ENCODE peak calls at places on chromosome 5, in eight cellular contexts. U is activated CD4-positive, alpha-beta T cell treated with anti-CD3 and anti-CD28 coated beads for 4 hours; F is GM23248; Q is NCI-H1092 treated with DMSO at 0.1 percent for 48 hours; N is glutamatergic neuron; G is NCI-H1105; T is stimulated activated CD8-positive, alpha-beta memory T cell treated with anti-CD3 and anti-CD28 coated beads, Interleukin-2, amount 100 ng/mL, for 48 hours; I is neural progenitor cell. P is an unnamed sample.

GRCh38 chr5:30458681-30459080 is 734.8 kb upstream of the CDH6 start:
- DNase-seq in F (no peak), Q (no peak), G (no peak), N (no peak), U (no peak), T (no peak), I (no peak), P (no peak)

GRCh38 chr5:124698774-124699173 is 47.7 kb downstream of the ZNF608 start:
- DNase-seq in N (no peak), F (peak), I (no peak), T (no peak), G (no peak), Q (no peak), U (no peak), P (no peak)

GRCh38 chr5:42621242-42621641 is 135.4 kb upstream of the CCDC152 start:
- DNase-seq in Q (no peak), U (no peak), F (no peak), I (no peak), G (no peak), N (no peak), T (no peak), P (no peak)

GRCh38 chr5:80326468-80326867 is 6.7 kb downstream of the SPZ1 start:
- DNase-seq in U (no peak), T (no peak), N (no peak), Q (no peak), I (no peak), G (no peak), F (no peak), P (no peak)

GRCh38 chr5:149833116-149833827 is 103.2 kb downstream of the PPARGC1B start:
- DNase-seq in T (no peak), U (no peak), N (no peak), F (no peak), I (no peak), Q (no peak), G (no peak), P (no peak)

GRCh38 chr5:137453476-137454080 is 45.5 kb downstream of the SPOCK1 start:
- DNase-seq in U (no peak), G (no peak), N (no peak), I (peak), F (peak), Q (no peak), T (no peak), P (peak)

GRCh38 chr5:171647043-171647899 is 138.3 kb upstream of the SMIM23 start:
- DNase-seq in N (peak), G (no peak), T (no peak), U (no peak), I (no peak), F (peak), Q (no peak), P (peak)

GRCh38 chr5:72018158-72018803 is 89.0 kb upstream of the MAP1B start:
- DNase-seq in N (peak), F (peak), U (peak), G (no peak), I (peak), T (peak), Q (no peak), P (peak)

GRCh38 chr5:14373685-14374084 is 207.9 kb upstream of the OTULINL start:
- DNase-seq in N (no peak), G (no peak), I (no peak), F (no peak), U (no peak), T (no peak), Q (no peak), P (no peak)

GRCh38 chr5:42495908-42496307 is 72.7 kb downstream of the GHR start:
- DNase-seq in U (no peak), F (peak), N (no peak), G (no peak), I (no peak), T (no peak), Q (no peak), P (no peak)

GRCh38 chr5:154440540-154440939 is 5.3 kb upstream of the SAP30L start:
- DNase-seq in U (no peak), T (no peak), Q (no peak), N (no peak), G (no peak), I (no peak), F (no peak), P (no peak)

P was measured in endodermal cell.